ENCODE peak calls at places on chromosomes 4 and X, in seven cellular contexts. N is mesendoderm, K is endothelial cell of umbilical vein, R is HepG2, U is GM23248, H is astrocyte, O is HCT116. Q is an unnamed sample. For H3K79me2, H3K27me3 and H3K36me3, the result is how much of the 10 kb centered on the place peaks cover.

GRCh38 chrX:29662101-29662500 is 553.3 kb upstream of the MAGEB2 start:
- DNase-seq in N (peak), K (peak), R (no peak), U (peak), H (peak), O (no peak), Q (no peak)

GRCh38 chr4:120753854-120754253 is 168.7 kb downstream of the PRDM5 start:
- DNase-seq in N (peak), K (no peak), R (no peak), U (no peak), H (no peak), O (no peak), Q (peak)

GRCh38 chr4:148052448-148052847 is 320.6 kb downstream of the ARHGAP10 start:
- DNase-seq in N (peak), K (no peak), R (no peak), U (no peak), H (no peak), O (no peak), Q (no peak)

GRCh38 chr4:29405151-29405550 is 1315.0 kb upstream of the PCDH7 start:
- DNase-seq in N (no peak), K (no peak), R (no peak), U (no peak), H (no peak), O (no peak), Q (no peak)

GRCh38 chrX:150792949-150793527 is 99.8 kb downstream of the MTMR1 start:
- DNase-seq in N (no peak), K (no peak), R (no peak), U (no peak), H (no peak), O (no peak), Q (no peak)

GRCh38 chrX:2516612-2517011 is 15.8 kb upstream of the DHRSX start:
- DNase-seq in N (no peak), K (no peak), R (no peak), U (no peak), H (no peak), O (no peak), Q (no peak)

GRCh38 chr4:176781739-176782100 is 11.0 kb downstream of the VEGFC start:
- DNase-seq in N (no peak), K (no peak), R (no peak), U (peak), H (no peak), O (no peak), Q (peak)

GRCh38 chr4:159191989-159192388 is 89.1 kb downstream of the RAPGEF2 start:
- DNase-seq in N (peak), K (peak), R (peak), U (peak), H (peak), O (peak), Q (peak)

GRCh38 chr4:48017108-48017527 is 546 bp downstream of the NIPAL1 start:
- DNase-seq in N (peak), K (peak), R (no peak), U (peak), H (peak), O (peak), Q (peak)

GRCh38 chr4:81504685-81505598 is 33.2 kb upstream of the RASGEF1B start:
- DNase-seq in N (no peak), K (peak), R (no peak), U (peak), H (no peak), O (no peak), Q (no peak)

GRCh38 chr4:101600287-101600686 is 190.2 kb upstream of the BANK1 start:
- DNase-seq in N (peak), K (peak), R (no peak), U (no peak), H (no peak), O (no peak), Q (no peak)

GRCh38 chr4:1601533-1601835 is 82.6 kb downstream of the FAM53A start:
- DNase-seq in N (no peak), K (no peak), R (no peak), U (no peak), H (no peak), O (no peak), Q (no peak)

GRCh38 chr4:132530846-132531245 is 618.2 kb upstream of the PCDH10 start:
- DNase-seq in N (peak), K (no peak), R (no peak), U (no peak), H (no peak), O (no peak), Q (no peak)

GRCh38 chr4:37549003-37549402 is 137.2 kb downstream of the RELL1 start:
- DNase-seq in N (peak), K (peak), R (no peak), U (peak), H (peak), O (no peak), Q (no peak)

GRCh38 chr4:84920591-84920990 is 45.9 kb downstream of the WDFY3 start:
- DNase-seq in N (no peak), K (peak), R (no peak), U (peak), H (peak), O (no peak), Q (no peak)

GRCh38 chr4:763922-764321 is 58.3 kb downstream of the PCGF3 start:
- DNase-seq in N (no peak), K (no peak), R (no peak), U (no peak), H (no peak), O (no peak), Q (no peak)

GRCh38 chr4:117560329-117560728 is 474.0 kb upstream of the NDST3 start:
- DNase-seq in N (no peak), K (peak), R (no peak), U (no peak), H (peak), O (peak), Q (no peak)

GRCh38 chrX:65463550-65463949 is 71.0 kb downstream of the LAS1L start:
- DNase-seq in N (peak), K (no peak), R (no peak), U (peak), H (peak), O (no peak), Q (peak)

GRCh38 chr4:184475096-184475461 is 729 bp upstream of the IRF2 start:
- DNase-seq in N (peak), K (peak), R (no peak), U (peak), H (peak), O (no peak), Q (no peak)

GRCh38 chr4:113069212-113069892 is 19.9 kb downstream of the ANK2 start:
- DNase-seq in N (no peak), K (no peak), R (peak), U (peak), H (no peak), O (no peak), Q (no peak)

GRCh38 chr4:87559090-87559837 is 30.1 kb upstream of the SPARCL1 start:
- DNase-seq in N (peak), K (no peak), R (no peak), U (no peak), H (no peak), O (no peak), Q (peak)

GRCh38 chr4:82017680-82018079 is 356.1 kb downstream of the HNRNPD start:
- DNase-seq in N (peak), K (peak), R (peak), U (peak), H (peak), O (no peak), Q (peak)

GRCh38 chrX:142156567-142156966 is 48.5 kb downstream of the MAGEC2 start:
- DNase-seq in N (peak), K (no peak), R (no peak), U (no peak), H (no peak), O (no peak), Q (peak)

GRCh38 chr4:88107406-88108107 is 50.9 kb downstream of the ABCG2 start:
- DNase-seq in N (no peak), K (peak), R (peak), U (no peak), H (peak), O (no peak), Q (no peak)

GRCh38 chr4:167339781-167340180 is 105.5 kb upstream of the SPOCK3 start:
- DNase-seq in N (no peak), K (no peak), R (no peak), U (no peak), H (no peak), O (no peak), Q (no peak)

GRCh38 chr4:102535398-102536082 is 34.4 kb downstream of the NFKB1 start:
- DNase-seq in N (no peak), K (no peak), R (no peak), U (peak), H (peak), O (no peak), Q (no peak)

GRCh38 chrX:124010157-124010556 is 48.7 kb downstream of the STAG2 start:
- DNase-seq in N (no peak), K (no peak), R (no peak), U (peak), H (no peak), O (no peak), Q (no peak)
- H3K79me2 ChIP-seq in N (under half), K (half or more), R (half or more), U (half or more), H (half or more), O (half or more), Q (half or more)

GRCh38 chrX:152908486-152908885 is 10.6 kb downstream of the ZNF185 start:
- DNase-seq in N (no peak), K (no peak), R (no peak), U (no peak), H (no peak), O (no peak), Q (no peak)
- H3K27me3 ChIP-seq in N (under half), K (under half), R (under half), U (under half), H (under half), O (under half), Q (under half)

DNA sequence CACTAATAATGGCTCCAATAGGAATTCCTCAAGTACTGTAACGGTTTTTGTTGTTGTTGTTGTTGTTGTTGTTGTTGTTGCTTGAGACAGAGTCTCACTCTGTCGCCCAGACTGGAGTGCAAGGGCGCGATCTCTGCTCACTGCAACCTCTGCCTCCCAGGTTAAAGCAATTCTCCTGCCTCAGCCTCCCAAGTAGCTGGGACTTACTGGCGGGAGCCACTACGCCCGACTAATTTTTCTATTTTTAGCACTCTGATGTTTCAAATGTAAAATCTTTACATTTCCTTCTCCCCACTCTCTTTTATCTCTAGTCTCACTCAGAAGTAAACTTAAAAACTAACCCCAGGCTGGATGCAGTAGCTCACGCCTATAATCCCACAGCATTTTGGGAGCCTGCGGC is 8.0 kb downstream of the ANKRD17 start:
- DNase-seq in N (no peak), K (no peak), R (no peak), U (no peak), H (no peak), O (no peak), Q (no peak)
- H3K36me3 ChIP-seq in N (under half), K (under half), R (under half), U (under half), H (under half), O (under half), Q (under half)

GRCh38 chrX:115595049-115595448 is 34.1 kb downstream of the PLS3 start:
- DNase-seq in N (no peak), K (peak), R (no peak), U (no peak), H (no peak), O (no peak), Q (no peak)
- H3K79me2 ChIP-seq in N (under half), K (half or more), R (under half), U (half or more), H (half or more), O (under half), Q (half or more)

DNA sequence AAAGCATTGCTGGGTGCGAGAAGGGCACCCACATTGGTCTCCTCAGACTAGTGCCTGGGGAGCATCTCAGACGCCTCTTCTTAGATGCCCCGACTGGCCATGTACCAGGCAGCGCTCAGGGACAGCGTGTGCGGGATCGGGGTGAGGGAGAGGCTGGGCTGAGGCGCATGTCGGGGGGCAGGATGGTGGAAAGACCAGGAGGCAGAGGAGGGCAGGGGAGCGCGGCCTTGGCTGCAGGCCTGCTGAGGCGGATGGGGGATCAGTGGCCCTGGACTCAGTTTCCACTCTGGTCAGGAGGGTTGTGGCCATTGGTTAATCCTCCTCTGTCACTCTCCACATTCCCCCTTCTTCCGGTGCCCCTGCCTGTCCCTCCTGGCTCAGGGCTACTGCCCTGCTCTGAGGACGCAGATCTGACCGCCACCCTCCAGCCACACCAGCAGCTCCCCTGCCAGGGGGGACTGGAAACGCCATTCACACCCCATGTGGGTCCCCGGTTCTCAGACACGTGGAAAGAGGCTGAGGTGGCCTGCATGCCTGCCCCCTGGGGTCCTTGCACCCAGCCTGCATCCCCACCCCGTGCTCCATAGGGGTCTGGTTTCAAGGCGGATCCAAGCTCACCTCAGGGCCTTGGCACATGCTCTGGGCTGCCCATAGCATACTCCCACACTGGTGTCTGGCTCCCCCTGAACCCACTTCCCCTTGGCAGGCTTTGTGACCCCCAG is 105.9 kb downstream of the CPZ start:
- DNase-seq in N (no peak), K (no peak), R (no peak), U (no peak), H (no peak), O (no peak), Q (no peak)
- H3K27me3 ChIP-seq in N (under half), K (under half), R (under half), U (under half), H (under half), O (under half), Q (under half)

DNA sequence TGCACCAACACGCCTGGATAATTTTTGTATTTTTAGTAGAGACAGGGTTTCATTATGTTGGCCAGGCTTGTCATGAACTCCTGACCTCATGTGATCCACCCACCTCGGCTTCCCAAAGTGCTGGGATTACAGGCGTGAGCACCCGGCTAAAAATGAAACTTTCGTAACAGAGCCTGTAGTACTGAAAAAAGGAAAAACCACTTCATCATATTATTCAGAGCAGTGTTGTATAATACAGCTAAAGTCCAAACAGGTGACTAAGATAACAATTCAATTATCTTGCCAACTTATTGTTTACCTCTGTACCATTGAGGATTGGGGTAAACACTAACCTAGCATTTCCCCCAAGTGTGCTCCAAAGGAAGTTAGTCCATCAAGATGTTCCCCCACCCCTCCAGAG is 43.9 kb upstream of the HPRT1 start:
- DNase-seq in N (no peak), K (no peak), R (no peak), U (no peak), H (no peak), O (no peak), Q (no peak)
- H3K36me3 ChIP-seq in N (under half), K (under half), R (under half), U (under half), H (under half), O (under half), Q (under half)

GRCh38 chr4:7063362-7063761 is 4.5 kb downstream of the GRPEL1 start:
- DNase-seq in N (no peak), K (no peak), R (no peak), U (no peak), H (no peak), O (no peak), Q (no peak)

GRCh38 chr4:7060346-7061150 is 7.3 kb downstream of the GRPEL1 start:
- DNase-seq in N (no peak), K (no peak), R (no peak), U (no peak), H (no peak), O (no peak), Q (no peak)

GRCh38 chr4:7062816-7063215 is 5.0 kb downstream of the GRPEL1 start:
- DNase-seq in N (no peak), K (no peak), R (no peak), U (peak), H (no peak), O (no peak), Q (no peak)

GRCh38 chr4:7059673-7060072 is 8.2 kb downstream of the GRPEL1 start:
- DNase-seq in N (no peak), K (no peak), R (no peak), U (no peak), H (no peak), O (no peak), Q (no peak)

DNA sequence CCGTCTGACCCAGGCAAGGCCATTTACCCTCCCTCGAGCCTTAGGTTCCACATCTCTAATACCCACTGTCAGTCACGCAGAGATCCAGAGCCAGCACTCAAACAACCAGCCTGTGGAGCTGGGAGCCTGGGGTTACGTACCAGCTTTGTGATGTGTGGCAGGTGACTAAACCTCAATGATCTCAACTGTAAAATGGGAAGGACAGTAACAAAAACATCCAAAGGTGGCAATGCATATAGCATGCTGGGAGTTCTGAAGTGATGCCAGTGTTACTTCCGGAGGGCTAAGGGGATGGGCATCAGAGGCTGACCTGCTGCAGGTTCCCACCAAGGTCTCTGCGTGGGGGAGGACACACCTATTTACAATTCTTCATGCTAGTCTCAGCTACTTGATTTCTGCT is 6.0 kb downstream of the GRPEL1 start:
- DNase-seq in N (no peak), K (no peak), R (no peak), U (no peak), H (no peak), O (no peak), Q (no peak)
- H3K79me2 ChIP-seq in N (under half), K (under half), R (under half), U (half or more), H (under half), O (half or more), Q (under half)

DNA sequence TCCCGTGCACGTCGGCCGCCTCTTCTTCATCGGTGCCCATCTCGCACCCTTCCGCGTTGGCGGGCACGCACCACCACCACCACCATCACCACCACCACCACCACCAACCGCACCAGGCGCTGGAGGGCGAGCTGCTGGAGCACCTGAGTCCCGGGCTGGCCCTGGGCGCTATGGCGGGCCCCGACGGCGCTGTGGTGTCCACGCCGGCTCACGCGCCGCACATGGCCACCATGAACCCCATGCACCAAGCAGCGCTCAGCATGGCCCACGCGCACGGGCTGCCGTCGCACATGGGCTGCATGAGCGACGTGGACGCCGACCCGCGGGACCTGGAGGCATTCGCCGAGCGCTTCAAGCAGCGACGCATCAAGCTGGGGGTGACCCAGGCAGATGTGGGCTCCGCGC is 1.3 kb downstream of the POU4F2 start:
- DNase-seq in N (no peak), K (no peak), R (no peak), U (no peak), H (no peak), O (no peak), Q (no peak)
- H3K27me3 ChIP-seq in N (half or more), K (half or more), R (under half), U (half or more), H (half or more), O (under half), Q (half or more)